ENCODE peak calls at places on chromosomes 2 and 18, in four cellular contexts. R is cardiac muscle cell, U is HepG2, Z is fibroblast of mammary gland. F is an unnamed sample.
A peak's percentile ranks its signal among the peaks of the same experiment; 100 is the strongest.

GRCh38 chr18:79601234-79601633 is 78.4 kb upstream of the CTDP1 start:
- DNase-seq in Z (no peak), U (no peak), R (no peak), F (no peak)

GRCh38 chr2:216687111-216687510 is 8.2 kb downstream of the IGFBP5 start:
- DNase-seq in U (no peak), Z (no peak), R (no peak), F (no peak)

GRCh38 chr18:58539659-58540380 is 89.1 kb downstream of the ALPK2 start:
- DNase-seq in U (peak; percentile 72), R (no peak), Z (no peak), F (no peak)

GRCh38 chr2:69017876-69018275 is 4.9 kb downstream of the ANTXR1 start:
- DNase-seq in Z (peak; percentile 15), U (no peak), R (no peak), F (no peak)

GRCh38 chr2:152566034-152566727 is 151.1 kb downstream of the PRPF40A start:
- DNase-seq in Z (no peak), R (no peak), U (no peak), F (no peak)

GRCh38 chr2:105919826-105920225 is 175.1 kb downstream of the NCK2 start:
- DNase-seq in R (peak; percentile 78), U (peak; percentile 35), Z (peak; percentile 60), F (peak; percentile 30)

GRCh38 chr2:113156278-113157107 is 17.3 kb upstream of the PSD4 start:
- DNase-seq in Z (no peak), U (peak; percentile 85), R (no peak), F (no peak)

GRCh38 chr2:136238552-136239346 is 120.8 kb upstream of the CXCR4 start:
- DNase-seq in Z (peak; percentile 66), U (no peak), R (peak; percentile 46), F (peak; percentile 7)

GRCh38 chr2:96773922-96774321 is 13.2 kb downstream of the CNNM4 start:
- DNase-seq in U (no peak), Z (no peak), R (no peak), F (no peak)

GRCh38 chr2:172281648-172282576 is 145.5 kb upstream of the ITGA6 start:
- DNase-seq in U (no peak), R (peak; percentile 29), Z (peak; percentile 86), F (peak; percentile 86)

GRCh38 chr2:105977212-105977611 is 216.9 kb downstream of the UXS1 start:
- DNase-seq in Z (peak; percentile 78), R (peak; percentile 74), U (peak; percentile 33), F (peak; percentile 64)

GRCh38 chr18:23824704-23825103 is 135.5 kb downstream of the LAMA3 start:
- DNase-seq in Z (peak; percentile 64), U (no peak), R (peak; percentile 32), F (no peak)

GRCh38 chr2:62526531-62527381 is 20.8 kb upstream of the TMEM17 start:
- DNase-seq in U (peak; percentile 99), Z (no peak), R (no peak), F (no peak)

GRCh38 chr2:25912851-25913695 is 34.8 kb upstream of the ASXL2 start:
- DNase-seq in U (no peak), Z (peak; percentile 36), R (peak; percentile 19), F (peak; percentile 55)

GRCh38 chr2:101355561-101356130 is 31.7 kb downstream of the CREG2 start:
- DNase-seq in Z (peak; percentile 31), U (no peak), R (no peak), F (no peak)
- H3K4me3 ChIP-seq in Z (no peak overlapping the region), U (no peak overlapping the region), R (no peak overlapping the region), F (no peak overlapping the region)

GRCh38 chr2:219449609-219450008 is 15.0 kb downstream of the SPEG start:
- DNase-seq in U (no peak), Z (no peak), R (no peak), F (no peak)
- H3K4me3 ChIP-seq in U (no peak overlapping the region), Z (no peak overlapping the region), R (no peak overlapping the region), F (no peak overlapping the region)

GRCh38 chr2:236969075-236969474 is 116.6 kb upstream of the COPS8 start:
- DNase-seq in U (no peak), Z (no peak), R (no peak), F (no peak)
- H3K4me3 ChIP-seq in U (no peak overlapping the region), Z (no peak overlapping the region), R (no peak overlapping the region), F (no peak overlapping the region)

GRCh38 chr2:11133238-11133935 is 21.9 kb upstream of the SLC66A3 start:
- DNase-seq in Z (no peak), U (no peak), R (peak; percentile 11), F (no peak)

GRCh38 chr2:11134349-11134748 is 20.9 kb upstream of the SLC66A3 start:
- DNase-seq in R (no peak), U (peak; percentile 68), Z (no peak), F (no peak)

GRCh38 chr2:11131166-11131920 is 23.9 kb upstream of the SLC66A3 start:
- DNase-seq in R (no peak), Z (no peak), U (no peak), F (no peak)

GRCh38 chr2:11132036-11132671 is 23.1 kb upstream of the SLC66A3 start:
- DNase-seq in Z (no peak), U (no peak), R (no peak), F (no peak)

GRCh38 chr2:11133936-11134320 is 21.3 kb upstream of the SLC66A3 start:
- DNase-seq in Z (no peak), R (no peak), U (no peak), F (no peak)
- H3K4me3 ChIP-seq in Z (no peak overlapping the region), R (no peak overlapping the region), U (peak overlapping the region; percentile 64), F (no peak overlapping the region)

GRCh38 chr2:202196727-202197126 is 41.7 kb downstream of the SUMO1 start:
- DNase-seq in R (no peak), Z (no peak), U (no peak), F (no peak)

GRCh38 chr2:202203348-202203747 is 35.0 kb downstream of the SUMO1 start:
- DNase-seq in Z (no peak), R (no peak), U (no peak), F (no peak)

DNA sequence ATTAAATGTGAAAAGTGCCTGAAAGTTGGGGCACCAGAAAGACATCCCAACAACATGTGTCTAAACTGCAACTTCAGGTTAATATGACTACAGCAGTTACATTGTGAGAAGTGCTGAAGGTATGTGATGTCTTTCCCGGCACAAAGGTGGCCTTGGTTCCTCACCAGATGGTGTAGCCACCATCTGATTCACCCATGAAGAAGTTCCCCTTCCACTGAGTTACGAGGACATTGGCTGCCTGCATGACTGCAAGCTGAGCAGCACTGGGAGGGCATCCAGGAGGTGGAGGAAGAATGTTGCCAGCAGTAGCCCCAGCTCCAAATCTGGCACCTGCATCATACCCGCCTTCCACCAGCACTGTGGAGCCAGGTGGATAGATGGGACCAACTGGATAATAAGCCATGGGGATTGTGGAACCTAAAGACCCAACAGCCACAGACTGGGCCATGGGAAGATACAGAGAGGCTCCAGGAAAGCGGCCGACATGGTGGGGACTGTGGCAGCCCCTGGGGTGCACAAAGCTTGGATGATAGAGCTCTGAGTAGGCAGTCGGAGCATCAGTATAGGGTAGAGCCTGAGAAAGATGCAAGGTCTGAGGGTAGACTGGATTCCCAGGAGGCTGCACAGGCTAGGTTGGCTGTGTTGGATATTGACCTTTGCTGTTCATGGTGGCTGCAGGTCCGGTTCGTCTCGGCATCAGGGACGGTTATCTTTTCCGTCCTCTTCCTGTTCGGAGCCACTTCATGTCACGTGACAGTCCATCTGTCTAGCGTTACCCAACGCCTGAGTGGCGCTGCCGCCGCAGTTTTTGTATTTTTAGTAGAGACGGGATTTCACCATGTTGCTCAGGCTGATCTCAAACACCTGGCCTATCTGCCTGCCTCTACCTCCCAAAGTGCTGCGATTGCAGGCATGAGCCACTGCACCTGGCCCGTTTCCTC is 36.9 kb downstream of the SUMO1 start:
- DNase-seq in Z (no peak), R (no peak), U (no peak), F (no peak)
- H3K4me3 ChIP-seq in Z (no peak overlapping the region), R (no peak overlapping the region), U (no peak overlapping the region), F (no peak overlapping the region)

F was measured in foreskin fibroblast.